ENCODE peak calls at places on chromosomes 6 and 20, in four cellular contexts. J is mammary epithelial cell, N is fibroblast of lung, I is GM23248. D is an unnamed sample. For H4K20me1, the result is how much of the 10 kb centered on the place peaks cover.

GRCh38 chr20:63540417-63541186 is 3.4 kb upstream of the PTK6 start:
- DNase-seq in J (no peak), N (no peak), I (peak), D (no peak)

GRCh38 chr6:44304282-44305199 is 8.6 kb downstream of the AARS2 start:
- DNase-seq in J (peak), N (peak), I (peak), D (no peak)

GRCh38 chr6:127475823-127476176 is 16.6 kb upstream of the KIAA0408 start:
- DNase-seq in J (no peak), N (no peak), I (no peak), D (no peak)

GRCh38 chr6:119526609-119527605 is 177.3 kb upstream of the MAN1A1 start:
- DNase-seq in J (no peak), N (no peak), I (peak), D (no peak)

GRCh38 chr20:44650777-44651493 is 564 bp downstream of the ADA start:
- DNase-seq in J (no peak), N (no peak), I (peak), D (no peak)

GRCh38 chr6:168473197-168473596 is 32.2 kb downstream of the SMOC2 start:
- DNase-seq in J (no peak), N (no peak), I (no peak), D (no peak)

GRCh38 chr6:108118791-108119211 is 44.3 kb upstream of the OSTM1 start:
- DNase-seq in J (no peak), N (no peak), I (peak), D (no peak)

GRCh38 chr20:50900261-50900660 is 31.0 kb downstream of the ADNP start:
- DNase-seq in J (no peak), N (no peak), I (no peak), D (no peak)

GRCh38 chr6:139539852-139540251 is 165.4 kb upstream of the CITED2 start:
- DNase-seq in J (no peak), N (peak), I (peak), D (peak)

GRCh38 chr6:53879608-53880007 is 84.8 kb downstream of the LRRC1 start:
- DNase-seq in J (no peak), N (no peak), I (peak), D (no peak)

GRCh38 chr6:150025201-150025917 is at the start of gene RAET1L:
- DNase-seq in J (peak), N (peak), I (peak), D (peak)

GRCh38 chr20:2246081-2246491 is 49.7 kb upstream of the TGM3 start:
- DNase-seq in J (no peak), N (peak), I (peak), D (no peak)

GRCh38 chr6:167685654-167686053 is 141.1 kb upstream of the AFDN start:
- DNase-seq in J (no peak), N (no peak), I (no peak), D (no peak)

GRCh38 chr20:13717631-13718044 is 67.1 kb downstream of the ESF1 start:
- DNase-seq in J (no peak), N (no peak), I (no peak), D (no peak)

GRCh38 chr6:149079911-149080501 is 237.5 kb upstream of the TAB2 start:
- DNase-seq in J (peak), N (peak), I (peak), D (no peak)

GRCh38 chr6:81148726-81149125 is 603.8 kb downstream of the TENT5A start:
- DNase-seq in J (no peak), N (peak), I (no peak), D (no peak)

GRCh38 chr6:47005486-47005885 is 36.6 kb downstream of the ADGRF1 start:
- DNase-seq in J (no peak), N (no peak), I (no peak), D (no peak)

GRCh38 chr20:20835897-20836296 is 123.5 kb upstream of the RALGAPA2 start:
- DNase-seq in J (no peak), N (no peak), I (no peak), D (no peak)

DNA sequence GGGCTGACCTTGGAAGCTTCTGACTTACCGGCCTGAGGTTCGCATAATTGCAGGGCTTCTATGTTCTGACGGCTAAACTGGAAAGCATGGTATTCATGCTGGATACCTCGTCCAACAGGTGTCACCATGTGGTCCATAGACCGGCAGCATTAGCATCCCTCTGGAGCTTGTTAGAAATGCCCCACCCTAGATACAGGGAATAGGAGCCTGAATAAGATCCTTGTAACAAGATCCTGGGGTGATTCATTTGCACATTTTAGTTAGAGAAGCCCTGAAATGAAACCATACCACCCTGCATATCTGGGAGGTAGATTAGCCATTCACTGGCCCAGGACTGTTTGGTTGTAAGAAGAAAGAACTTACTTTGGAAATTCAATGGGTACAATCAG is 77.7 kb downstream of the TMEM170B start:
- DNase-seq in J (peak), N (peak), I (peak), D (no peak)
- H3K4me2 ChIP-seq in J (no peak), N (no peak), I (peak), D (no peak)

GRCh38 chr20:57738053-57738452 is 28.2 kb upstream of the PMEPA1 start:
- DNase-seq in J (no peak), N (no peak), I (no peak), D (no peak)
- H4K20me1 ChIP-seq in J (under half), N (under half), I (under half), D (under half)

DNA sequence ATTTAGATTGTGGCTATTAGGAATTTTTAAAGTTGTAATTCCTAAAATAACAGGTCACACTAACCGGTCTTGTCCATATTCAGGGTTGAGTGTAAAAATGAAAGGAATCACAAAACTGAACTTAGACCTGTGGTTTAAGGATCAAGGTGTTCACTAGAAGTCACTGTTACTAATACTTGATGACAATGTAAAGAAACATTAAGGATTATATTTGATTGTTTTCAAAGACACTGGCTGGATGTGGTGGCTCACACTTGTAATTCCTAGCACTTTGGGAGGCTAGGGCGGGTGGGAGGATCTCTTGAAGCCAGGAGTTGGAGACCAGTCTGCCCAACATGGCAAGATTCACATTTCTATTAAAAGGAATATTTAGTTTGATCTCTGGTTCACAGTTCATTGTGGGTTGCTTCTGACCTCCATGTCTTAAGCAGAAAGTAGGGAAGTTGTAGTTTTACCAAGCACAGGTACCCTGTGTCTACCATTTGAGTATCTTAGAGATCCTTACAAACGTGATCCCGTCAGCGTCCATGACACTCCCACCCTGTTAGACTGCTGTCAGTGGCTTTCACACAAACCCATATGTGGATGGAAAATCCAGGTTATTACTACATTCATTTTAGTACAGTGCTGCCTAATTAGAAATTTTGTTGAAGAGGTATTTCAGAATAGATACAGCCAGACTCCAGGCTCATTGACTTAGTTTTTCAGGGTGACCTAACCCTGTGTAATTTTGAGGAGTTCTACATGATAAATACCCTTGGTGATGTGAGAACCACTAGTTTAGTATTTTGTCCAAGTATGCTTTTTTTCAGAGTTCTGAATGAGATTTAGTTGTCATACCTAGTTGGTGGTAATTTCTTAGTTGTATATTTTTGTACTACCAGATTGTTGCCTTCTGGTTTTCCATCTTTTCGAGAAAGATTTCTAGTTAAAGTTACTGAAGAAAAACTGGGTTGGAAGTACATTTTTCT is 10.2 kb downstream of the SRSF3 start:
- DNase-seq in J (no peak), N (no peak), I (no peak), D (no peak)
- H3K4me2 ChIP-seq in J (no peak), N (no peak), I (peak), D (no peak)

GRCh38 chr20:54468082-54468481 is 7.3 kb upstream of the DOK5 start:
- DNase-seq in J (no peak), N (peak), I (peak), D (no peak)

GRCh38 chr20:54467622-54468021 is 7.8 kb upstream of the DOK5 start:
- DNase-seq in J (no peak), N (no peak), I (no peak), D (no peak)

GRCh38 chr20:54470697-54471096 is 4.7 kb upstream of the DOK5 start:
- DNase-seq in J (no peak), N (no peak), I (no peak), D (no peak)

GRCh38 chr20:54469952-54470351 is 5.4 kb upstream of the DOK5 start:
- DNase-seq in J (no peak), N (no peak), I (no peak), D (no peak)

GRCh38 chr20:54469293-54469692 is 6.1 kb upstream of the DOK5 start:
- DNase-seq in J (no peak), N (no peak), I (no peak), D (no peak)
- H4K20me1 ChIP-seq in J (under half), N (under half), I (under half), D (under half)